ENCODE peak calls at places on chromosome 7, in four cellular contexts. H is fibroblast of lung, M is colonic mucosa, B is neural progenitor cell. G is an unnamed sample.
A peak's percentile ranks its signal among the peaks of the same experiment; 100 is the strongest.

GRCh38 chr7:98051118-98051744 is 55.4 kb upstream of the LMTK2 start:
- DNase-seq in H (no peak), M (peak; percentile 42), B (peak; percentile 71), G (no peak)

GRCh38 chr7:108335264-108335918 is 120.8 kb downstream of the NRCAM start:
- DNase-seq in B (no peak), M (no peak), H (peak; percentile 20), G (no peak)

GRCh38 chr7:119175916-119176627 is 951.6 kb downstream of the ANKRD7 start:
- DNase-seq in B (peak; percentile 94), H (peak; percentile 82), M (peak; percentile 51), G (no peak)

GRCh38 chr7:5634107-5634950 is 147.1 kb downstream of the RNF216 start:
- DNase-seq in B (peak; percentile 78), M (peak; percentile 66), H (peak; percentile 89), G (peak; percentile 87)

GRCh38 chr7:44212018-44212417 is 11.2 kb downstream of the YKT6 start:
- DNase-seq in H (no peak), M (no peak), B (no peak), G (no peak)

GRCh38 chr7:47266799-47267198 is 315.1 kb downstream of the TNS3 start:
- DNase-seq in M (peak; percentile 91), B (no peak), H (peak; percentile 51), G (no peak)

GRCh38 chr7:158847451-158847866 is 8.9 kb upstream of the DYNC2I1 start:
- DNase-seq in M (no peak), H (no peak), B (no peak), G (no peak)

GRCh38 chr7:63900394-63901203 is 98.0 kb upstream of the ZNF722 start:
- DNase-seq in M (peak; percentile 95), B (no peak), H (no peak), G (peak; percentile 95)

GRCh38 chr7:23410446-23411183 is 59.7 kb downstream of the IGF2BP3 start:
- DNase-seq in H (no peak), B (no peak), M (no peak), G (no peak)

GRCh38 chr7:76193881-76194280 is 7.8 kb upstream of the SRRM3 start:
- DNase-seq in B (no peak), M (no peak), H (no peak), G (no peak)

GRCh38 chr7:117385340-117386124 is 41.8 kb downstream of the ASZ1 start:
- DNase-seq in H (peak; percentile 53), B (no peak), M (no peak), G (no peak)

GRCh38 chr7:70940597-70940996 is 191.3 kb upstream of the GALNT17 start:
- DNase-seq in B (no peak), H (no peak), M (no peak), G (no peak)

GRCh38 chr7:156969972-156970420 is 20.5 kb downstream of the NOM1 start:
- DNase-seq in H (peak; percentile 21), M (no peak), B (no peak), G (no peak)

GRCh38 chr7:149223176-149223575 is 16.3 kb upstream of the ZNF212 start:
- DNase-seq in M (no peak), B (no peak), H (no peak), G (peak; percentile 1)

GRCh38 chr7:88153378-88153777 is 66.5 kb downstream of the SRI start:
- DNase-seq in M (no peak), H (no peak), B (no peak), G (no peak)

GRCh38 chr7:135620980-135621850 is 41.1 kb upstream of the STMP1 start:
- DNase-seq in M (peak; percentile 39), H (peak; percentile 90), B (peak; percentile 78), G (no peak)

GRCh38 chr7:23403970-23404369 is 66.3 kb downstream of the IGF2BP3 start:
- DNase-seq in M (no peak), H (no peak), B (no peak), G (no peak)

GRCh38 chr7:115707684-115708341 is 322.8 kb downstream of the TFEC start:
- DNase-seq in H (no peak), B (no peak), M (no peak), G (no peak)

GRCh38 chr7:46150202-46150601 is 229.1 kb upstream of the IGFBP3 start:
- DNase-seq in B (no peak), H (no peak), M (no peak), G (no peak)

GRCh38 chr7:90692396-90692795 is 96.3 kb downstream of the CDK14 start:
- DNase-seq in B (no peak), H (no peak), M (no peak), G (no peak)

GRCh38 chr7:29139796-29140195 is 6.5 kb downstream of the CPVL start:
- DNase-seq in B (no peak), M (no peak), H (no peak), G (no peak)

GRCh38 chr7:133452611-133453010 is 199.7 kb downstream of the EXOC4 start:
- DNase-seq in B (no peak), M (no peak), H (peak; percentile 43), G (no peak)

GRCh38 chr7:50665403-50666123 is 100.4 kb upstream of the DDC start:
- DNase-seq in M (no peak), H (no peak), B (no peak), G (peak; percentile 62)

GRCh38 chr7:70037171-70037933 is 439.1 kb downstream of the AUTS2 start:
- DNase-seq in B (no peak), H (peak; percentile 22), M (no peak), G (no peak)

GRCh38 chr7:69598487-69599148 is 343 bp downstream of the AUTS2 start:
- DNase-seq in H (peak; percentile 24), M (peak; percentile 19), B (peak; percentile 54), G (peak; percentile 26)

GRCh38 chr7:111788426-111788825 is 226.1 kb upstream of the IMMP2L start:
- DNase-seq in H (peak; percentile 20), B (peak; percentile 67), M (no peak), G (no peak)

GRCh38 chr7:43758029-43758860 is at the start of gene BLVRA:
- DNase-seq in B (peak; percentile 82), M (peak; percentile 63), H (peak; percentile 53), G (peak; percentile 67)

GRCh38 chr7:21443149-21443841 is 15.4 kb downstream of the SP4 start:
- DNase-seq in H (no peak), M (no peak), B (no peak), G (no peak)

GRCh38 chr7:55205124-55205955 is 159.8 kb upstream of the LANCL2 start:
- DNase-seq in M (no peak), B (no peak), H (no peak), G (no peak)

GRCh38 chr7:2554654-2555053 is 670 bp downstream of the BRAT1 start:
- DNase-seq in B (peak; percentile 42), H (no peak), M (no peak), G (no peak)

GRCh38 chr7:104106106-104106505 is 101.7 kb downstream of the ORC5 start:
- DNase-seq in M (no peak), B (no peak), H (peak; percentile 15), G (no peak)
- TF ChIP-seq CTCF in M (no peak), B (no peak), H (no peak), G (peak; percentile 43)

DNA sequence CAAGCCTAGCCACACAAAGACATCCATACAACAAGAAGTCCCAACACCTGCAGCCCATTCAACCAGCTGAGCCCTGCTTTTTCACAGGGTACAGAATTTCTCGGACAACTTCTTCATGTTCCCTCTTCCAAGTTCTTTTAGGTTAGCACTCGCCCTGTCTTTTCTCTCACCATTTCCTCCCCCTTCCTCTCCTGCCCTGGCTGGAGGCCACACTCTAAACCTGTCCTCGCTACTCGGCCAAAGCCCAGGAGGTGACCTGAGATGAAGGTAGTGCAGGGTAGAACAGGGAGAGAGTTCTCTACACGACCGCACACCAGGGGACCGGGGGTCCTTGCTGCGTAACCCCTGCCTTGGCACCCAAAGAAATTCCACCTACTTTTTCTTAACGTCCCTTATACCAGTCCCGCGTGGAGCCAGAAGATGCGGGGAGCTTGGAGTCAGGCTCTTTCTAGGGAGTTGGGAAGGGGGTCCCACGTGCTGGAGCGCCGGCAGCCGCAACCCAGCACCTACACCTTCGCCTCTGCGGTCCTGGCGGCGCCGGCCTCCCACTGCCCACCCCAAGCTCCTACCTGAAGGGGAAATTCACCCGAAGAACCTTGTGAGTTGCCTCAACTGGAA is 16.0 kb upstream of the DLX6 start:
- DNase-seq in M (no peak), B (peak; percentile 28), H (no peak), G (no peak)
- H3K4me1 ChIP-seq in M (no peaks in the 10 kb centered on the region), B (peaks cover 11% of the 10 kb centered on the region), H (no peaks in the 10 kb centered on the region), G (no peaks in the 10 kb centered on the region)

GRCh38 chr7:142528608-142529408 is 220.5 kb upstream of the PRSS1 start:
- DNase-seq in H (no peak), B (no peak), M (no peak), G (no peak)
- TF ChIP-seq CTCF in H (no peak), B (no peak), M (no peak), G (no peak)

GRCh38 chr7:131083781-131084180 is 243.9 kb upstream of the MKLN1 start:
- DNase-seq in H (no peak), M (no peak), B (no peak), G (no peak)
- H3K4me1 ChIP-seq in H (no peaks in the 10 kb centered on the region), M (no peaks in the 10 kb centered on the region), B (no peaks in the 10 kb centered on the region), G (peaks cover 56% of the 10 kb centered on the region)

GRCh38 chr7:27143022-27143949 is at the start of gene HOXA5:
- DNase-seq in M (peak; percentile 85), B (peak; percentile 90), H (peak; percentile 100), G (peak; percentile 84)
- TF ChIP-seq CTCF in M (peak; percentile 80), B (peak; percentile 92), H (peak; percentile 70), G (peak; percentile 71)

GRCh38 chr7:96238474-96238873 is 83.4 kb downstream of the SLC25A13 start:
- DNase-seq in H (no peak), B (no peak), M (no peak), G (no peak)
- H3K4me1 ChIP-seq in H (no peaks in the 10 kb centered on the region), B (peaks cover 5% of the 10 kb centered on the region), M (no peaks in the 10 kb centered on the region), G (peaks cover 23% of the 10 kb centered on the region)

GRCh38 chr7:114217026-114217425 is 197.6 kb upstream of the FOXP2 start:
- DNase-seq in H (peak; percentile 9), B (no peak), M (no peak), G (no peak)
- TF ChIP-seq CTCF in H (no peak), B (no peak), M (no peak), G (no peak)

DNA sequence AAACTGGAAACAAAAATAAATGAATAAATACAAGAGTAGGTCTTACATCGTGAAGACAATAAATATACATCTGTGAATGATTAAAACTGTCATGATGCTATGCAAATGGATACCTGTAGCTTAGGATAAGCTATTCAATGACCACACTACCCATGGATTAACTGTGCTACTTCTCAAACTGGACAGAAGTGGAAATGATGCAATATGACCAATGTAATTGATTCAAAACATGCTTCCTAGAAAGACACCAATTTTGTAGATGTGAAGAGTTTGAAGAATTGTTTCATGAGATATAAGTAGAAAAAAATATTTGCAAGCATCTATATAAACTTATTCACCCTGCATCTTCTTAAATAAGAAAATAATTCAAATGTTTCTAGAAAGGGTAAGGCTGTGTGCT is 36.1 kb downstream of the TFPI2 start:
- DNase-seq in B (no peak), M (no peak), H (no peak), G (no peak)
- H3K4me1 ChIP-seq in B (no peaks in the 10 kb centered on the region), M (no peaks in the 10 kb centered on the region), H (no peaks in the 10 kb centered on the region), G (no peaks in the 10 kb centered on the region)

GRCh38 chr7:128863433-128863989 is 855 bp downstream of the ATP6V1F start:
- DNase-seq in H (peak; percentile 75), B (peak; percentile 83), M (peak; percentile 54), G (peak; percentile 65)
- TF ChIP-seq CTCF in H (peak; percentile 63), B (peak; percentile 61), M (peak; percentile 48), G (peak; percentile 37)